ENCODE peak calls at places on chromosomes 2 and 18, in nine cellular contexts. One of them, this sample, is unnamed.

GRCh38 chr2:190376591-190377245 is 31.4 kb upstream of the MFSD6 start:
- DNase-seq in tibial artery: no peak
- DNase-seq in Peyer's patch: no peak
- DNase-seq in stimulated activated CD8-positive, alpha-beta memory T cell treated with anti-CD3 and anti-CD28 coated beads, Interleukin-7, amount 100 ng/mL, for 24 hours: no peak
- DNase-seq in germinal center: no peak
- DNase-seq in substantia nigra: no peak
- DNase-seq in ecto neural progenitor cell: no peak
- DNase-seq in COR-L47: no peak
- DNase-seq in fibroblast of mammary gland: no peak
- DNase-seq in this sample: no peak

GRCh38 chr18:10038268-10038667 is 124.5 kb downstream of the VAPA start:
- DNase-seq in tibial artery: no peak
- DNase-seq in Peyer's patch: no peak
- DNase-seq in stimulated activated CD8-positive, alpha-beta memory T cell treated with anti-CD3 and anti-CD28 coated beads, Interleukin-7, amount 100 ng/mL, for 24 hours: no peak
- DNase-seq in germinal center: peak
- DNase-seq in substantia nigra: no peak
- DNase-seq in ecto neural progenitor cell: no peak
- DNase-seq in COR-L47: no peak
- DNase-seq in fibroblast of mammary gland: no peak
- DNase-seq in this sample: no peak

GRCh38 chr2:200624660-200625059 is 38.8 kb downstream of the AOX1 start:
- DNase-seq in tibial artery: no peak
- DNase-seq in Peyer's patch: no peak
- DNase-seq in stimulated activated CD8-positive, alpha-beta memory T cell treated with anti-CD3 and anti-CD28 coated beads, Interleukin-7, amount 100 ng/mL, for 24 hours: no peak
- DNase-seq in germinal center: no peak
- DNase-seq in substantia nigra: no peak
- DNase-seq in ecto neural progenitor cell: no peak
- DNase-seq in COR-L47: no peak
- DNase-seq in fibroblast of mammary gland: peak
- DNase-seq in this sample: no peak

GRCh38 chr2:10552220-10552870 is 104.2 kb upstream of the ODC1 start:
- DNase-seq in tibial artery: no peak
- DNase-seq in Peyer's patch: no peak
- DNase-seq in stimulated activated CD8-positive, alpha-beta memory T cell treated with anti-CD3 and anti-CD28 coated beads, Interleukin-7, amount 100 ng/mL, for 24 hours: no peak
- DNase-seq in germinal center: no peak
- DNase-seq in substantia nigra: no peak
- DNase-seq in ecto neural progenitor cell: no peak
- DNase-seq in COR-L47: no peak
- DNase-seq in fibroblast of mammary gland: no peak
- DNase-seq in this sample: no peak

GRCh38 chr2:202034249-202035088 is 814 bp downstream of the FZD7 start:
- DNase-seq in tibial artery: peak
- DNase-seq in Peyer's patch: peak
- DNase-seq in stimulated activated CD8-positive, alpha-beta memory T cell treated with anti-CD3 and anti-CD28 coated beads, Interleukin-7, amount 100 ng/mL, for 24 hours: no peak
- DNase-seq in germinal center: peak
- DNase-seq in substantia nigra: no peak
- DNase-seq in ecto neural progenitor cell: peak
- DNase-seq in COR-L47: no peak
- DNase-seq in fibroblast of mammary gland: peak
- DNase-seq in this sample: peak

GRCh38 chr2:200203381-200203827 is 103.1 kb upstream of the SPATS2L start:
- DNase-seq in tibial artery: no peak
- DNase-seq in Peyer's patch: no peak
- DNase-seq in stimulated activated CD8-positive, alpha-beta memory T cell treated with anti-CD3 and anti-CD28 coated beads, Interleukin-7, amount 100 ng/mL, for 24 hours: no peak
- DNase-seq in germinal center: no peak
- DNase-seq in substantia nigra: no peak
- DNase-seq in ecto neural progenitor cell: no peak
- DNase-seq in COR-L47: no peak
- DNase-seq in fibroblast of mammary gland: no peak
- DNase-seq in this sample: no peak

GRCh38 chr2:97747716-97748115 is 34.3 kb downstream of the ZAP70 start:
- DNase-seq in tibial artery: no peak
- DNase-seq in Peyer's patch: no peak
- DNase-seq in stimulated activated CD8-positive, alpha-beta memory T cell treated with anti-CD3 and anti-CD28 coated beads, Interleukin-7, amount 100 ng/mL, for 24 hours: no peak
- DNase-seq in germinal center: no peak
- DNase-seq in substantia nigra: no peak
- DNase-seq in ecto neural progenitor cell: no peak
- DNase-seq in COR-L47: no peak
- DNase-seq in fibroblast of mammary gland: peak
- DNase-seq in this sample: no peak

GRCh38 chr2:209380278-209380677 is 43.6 kb upstream of the MAP2 start:
- DNase-seq in tibial artery: no peak
- DNase-seq in Peyer's patch: no peak
- DNase-seq in stimulated activated CD8-positive, alpha-beta memory T cell treated with anti-CD3 and anti-CD28 coated beads, Interleukin-7, amount 100 ng/mL, for 24 hours: no peak
- DNase-seq in germinal center: peak
- DNase-seq in substantia nigra: no peak
- DNase-seq in ecto neural progenitor cell: no peak
- DNase-seq in COR-L47: no peak
- DNase-seq in fibroblast of mammary gland: no peak
- DNase-seq in this sample: no peak

GRCh38 chr2:154133823-154134222 is 262.1 kb downstream of the GALNT13 start:
- DNase-seq in tibial artery: peak
- DNase-seq in Peyer's patch: no peak
- DNase-seq in stimulated activated CD8-positive, alpha-beta memory T cell treated with anti-CD3 and anti-CD28 coated beads, Interleukin-7, amount 100 ng/mL, for 24 hours: no peak
- DNase-seq in germinal center: no peak
- DNase-seq in substantia nigra: no peak
- DNase-seq in ecto neural progenitor cell: no peak
- DNase-seq in COR-L47: no peak
- DNase-seq in fibroblast of mammary gland: peak
- DNase-seq in this sample: no peak

GRCh38 chr2:71613566-71613952 is 160.2 kb downstream of the DYSF start:
- DNase-seq in tibial artery: no peak
- DNase-seq in Peyer's patch: no peak
- DNase-seq in stimulated activated CD8-positive, alpha-beta memory T cell treated with anti-CD3 and anti-CD28 coated beads, Interleukin-7, amount 100 ng/mL, for 24 hours: no peak
- DNase-seq in germinal center: no peak
- DNase-seq in substantia nigra: no peak
- DNase-seq in ecto neural progenitor cell: no peak
- DNase-seq in COR-L47: no peak
- DNase-seq in fibroblast of mammary gland: no peak
- DNase-seq in this sample: no peak

GRCh38 chr18:45384137-45384998 is 230.9 kb upstream of the SLC14A2 start:
- DNase-seq in tibial artery: peak
- DNase-seq in Peyer's patch: peak
- DNase-seq in stimulated activated CD8-positive, alpha-beta memory T cell treated with anti-CD3 and anti-CD28 coated beads, Interleukin-7, amount 100 ng/mL, for 24 hours: peak
- DNase-seq in germinal center: peak
- DNase-seq in substantia nigra: no peak
- DNase-seq in ecto neural progenitor cell: peak
- DNase-seq in COR-L47: peak
- DNase-seq in fibroblast of mammary gland: peak
- DNase-seq in this sample: no peak

GRCh38 chr2:57906152-57906732 is 140.4 kb upstream of the VRK2 start:
- DNase-seq in tibial artery: no peak
- DNase-seq in Peyer's patch: no peak
- DNase-seq in stimulated activated CD8-positive, alpha-beta memory T cell treated with anti-CD3 and anti-CD28 coated beads, Interleukin-7, amount 100 ng/mL, for 24 hours: no peak
- DNase-seq in germinal center: peak
- DNase-seq in substantia nigra: no peak
- DNase-seq in ecto neural progenitor cell: no peak
- DNase-seq in COR-L47: no peak
- DNase-seq in fibroblast of mammary gland: peak
- DNase-seq in this sample: no peak

GRCh38 chr2:126990605-126991532 is 92.2 kb downstream of the TEX51 start:
- DNase-seq in tibial artery: no peak
- DNase-seq in Peyer's patch: no peak
- DNase-seq in stimulated activated CD8-positive, alpha-beta memory T cell treated with anti-CD3 and anti-CD28 coated beads, Interleukin-7, amount 100 ng/mL, for 24 hours: no peak
- DNase-seq in germinal center: no peak
- DNase-seq in substantia nigra: no peak
- DNase-seq in ecto neural progenitor cell: no peak
- DNase-seq in COR-L47: no peak
- DNase-seq in fibroblast of mammary gland: no peak
- DNase-seq in this sample: no peak

GRCh38 chr2:64405476-64406406 is 48.2 kb upstream of the LGALSL start:
- DNase-seq in tibial artery: peak
- DNase-seq in Peyer's patch: peak
- DNase-seq in stimulated activated CD8-positive, alpha-beta memory T cell treated with anti-CD3 and anti-CD28 coated beads, Interleukin-7, amount 100 ng/mL, for 24 hours: no peak
- DNase-seq in germinal center: no peak
- DNase-seq in substantia nigra: no peak
- DNase-seq in ecto neural progenitor cell: peak
- DNase-seq in COR-L47: no peak
- DNase-seq in fibroblast of mammary gland: peak
- DNase-seq in this sample: no peak

GRCh38 chr2:7525746-7526145 is 608.5 kb downstream of the RNF144A start:
- DNase-seq in tibial artery: no peak
- DNase-seq in Peyer's patch: no peak
- DNase-seq in stimulated activated CD8-positive, alpha-beta memory T cell treated with anti-CD3 and anti-CD28 coated beads, Interleukin-7, amount 100 ng/mL, for 24 hours: no peak
- DNase-seq in germinal center: no peak
- DNase-seq in substantia nigra: no peak
- DNase-seq in ecto neural progenitor cell: no peak
- DNase-seq in COR-L47: no peak
- DNase-seq in fibroblast of mammary gland: no peak
- DNase-seq in this sample: no peak

GRCh38 chr2:26347286-26347865 is 787 bp upstream of the ADGRF3 start:
- DNase-seq in tibial artery: no peak
- DNase-seq in Peyer's patch: no peak
- DNase-seq in stimulated activated CD8-positive, alpha-beta memory T cell treated with anti-CD3 and anti-CD28 coated beads, Interleukin-7, amount 100 ng/mL, for 24 hours: no peak
- DNase-seq in germinal center: no peak
- DNase-seq in substantia nigra: no peak
- DNase-seq in ecto neural progenitor cell: no peak
- DNase-seq in COR-L47: no peak
- DNase-seq in fibroblast of mammary gland: peak
- DNase-seq in this sample: no peak

GRCh38 chr2:203583696-203584095 is 48.6 kb upstream of the RAPH1 start:
- DNase-seq in tibial artery: no peak
- DNase-seq in Peyer's patch: no peak
- DNase-seq in stimulated activated CD8-positive, alpha-beta memory T cell treated with anti-CD3 and anti-CD28 coated beads, Interleukin-7, amount 100 ng/mL, for 24 hours: no peak
- DNase-seq in germinal center: peak
- DNase-seq in substantia nigra: no peak
- DNase-seq in ecto neural progenitor cell: no peak
- DNase-seq in COR-L47: no peak
- DNase-seq in fibroblast of mammary gland: peak
- DNase-seq in this sample: no peak

GRCh38 chr2:138274421-138275291 is 226.9 kb upstream of the SPOPL start:
- DNase-seq in tibial artery: no peak
- DNase-seq in Peyer's patch: no peak
- DNase-seq in stimulated activated CD8-positive, alpha-beta memory T cell treated with anti-CD3 and anti-CD28 coated beads, Interleukin-7, amount 100 ng/mL, for 24 hours: no peak
- DNase-seq in germinal center: no peak
- DNase-seq in substantia nigra: no peak
- DNase-seq in ecto neural progenitor cell: no peak
- DNase-seq in COR-L47: no peak
- DNase-seq in fibroblast of mammary gland: peak
- DNase-seq in this sample: no peak

GRCh38 chr2:118016911-118017310 is 3.0 kb upstream of the CCDC93 start:
- DNase-seq in tibial artery: peak
- DNase-seq in Peyer's patch: no peak
- DNase-seq in stimulated activated CD8-positive, alpha-beta memory T cell treated with anti-CD3 and anti-CD28 coated beads, Interleukin-7, amount 100 ng/mL, for 24 hours: no peak
- DNase-seq in germinal center: no peak
- DNase-seq in substantia nigra: no peak
- DNase-seq in ecto neural progenitor cell: no peak
- DNase-seq in COR-L47: no peak
- DNase-seq in fibroblast of mammary gland: peak
- DNase-seq in this sample: no peak

GRCh38 chr2:48145845-48146452 is 239.7 kb upstream of the FBXO11 start:
- DNase-seq in tibial artery: no peak
- DNase-seq in Peyer's patch: no peak
- DNase-seq in stimulated activated CD8-positive, alpha-beta memory T cell treated with anti-CD3 and anti-CD28 coated beads, Interleukin-7, amount 100 ng/mL, for 24 hours: no peak
- DNase-seq in germinal center: no peak
- DNase-seq in substantia nigra: no peak
- DNase-seq in ecto neural progenitor cell: no peak
- DNase-seq in COR-L47: no peak
- DNase-seq in fibroblast of mammary gland: no peak
- DNase-seq in this sample: no peak

GRCh38 chr18:12092398-12093229 is 1.0 kb upstream of the ANKRD62 start:
- DNase-seq in tibial artery: no peak
- DNase-seq in Peyer's patch: no peak
- DNase-seq in stimulated activated CD8-positive, alpha-beta memory T cell treated with anti-CD3 and anti-CD28 coated beads, Interleukin-7, amount 100 ng/mL, for 24 hours: no peak
- DNase-seq in germinal center: no peak
- DNase-seq in substantia nigra: no peak
- DNase-seq in ecto neural progenitor cell: no peak
- DNase-seq in COR-L47: peak
- DNase-seq in fibroblast of mammary gland: no peak
- DNase-seq in this sample: no peak

GRCh38 chr2:167438206-167438605 is 549.9 kb downstream of the XIRP2 start:
- DNase-seq in tibial artery: no peak
- DNase-seq in Peyer's patch: no peak
- DNase-seq in stimulated activated CD8-positive, alpha-beta memory T cell treated with anti-CD3 and anti-CD28 coated beads, Interleukin-7, amount 100 ng/mL, for 24 hours: no peak
- DNase-seq in germinal center: no peak
- DNase-seq in substantia nigra: no peak
- DNase-seq in ecto neural progenitor cell: no peak
- DNase-seq in COR-L47: no peak
- DNase-seq in fibroblast of mammary gland: peak
- DNase-seq in this sample: no peak

GRCh38 chr2:226079186-226079585 is 679.7 kb downstream of the NYAP2 start:
- DNase-seq in tibial artery: no peak
- DNase-seq in Peyer's patch: no peak
- DNase-seq in stimulated activated CD8-positive, alpha-beta memory T cell treated with anti-CD3 and anti-CD28 coated beads, Interleukin-7, amount 100 ng/mL, for 24 hours: no peak
- DNase-seq in germinal center: no peak
- DNase-seq in substantia nigra: no peak
- DNase-seq in ecto neural progenitor cell: no peak
- DNase-seq in COR-L47: no peak
- DNase-seq in fibroblast of mammary gland: peak
- DNase-seq in this sample: no peak

GRCh38 chr2:179165356-179166000 is 99.2 kb downstream of the SESTD1 start:
- DNase-seq in tibial artery: no peak
- DNase-seq in Peyer's patch: no peak
- DNase-seq in stimulated activated CD8-positive, alpha-beta memory T cell treated with anti-CD3 and anti-CD28 coated beads, Interleukin-7, amount 100 ng/mL, for 24 hours: no peak
- DNase-seq in germinal center: no peak
- DNase-seq in substantia nigra: no peak
- DNase-seq in ecto neural progenitor cell: no peak
- DNase-seq in COR-L47: no peak
- DNase-seq in fibroblast of mammary gland: no peak
- DNase-seq in this sample: no peak

GRCh38 chr2:237671466-237672173 is 44.2 kb downstream of the LRRFIP1 start:
- DNase-seq in tibial artery: no peak
- DNase-seq in Peyer's patch: no peak
- DNase-seq in stimulated activated CD8-positive, alpha-beta memory T cell treated with anti-CD3 and anti-CD28 coated beads, Interleukin-7, amount 100 ng/mL, for 24 hours: no peak
- DNase-seq in germinal center: no peak
- DNase-seq in substantia nigra: no peak
- DNase-seq in ecto neural progenitor cell: no peak
- DNase-seq in COR-L47: no peak
- DNase-seq in fibroblast of mammary gland: no peak
- DNase-seq in this sample: peak

GRCh38 chr2:238450440-238450861 is 23.7 kb downstream of the ASB1 start:
- DNase-seq in tibial artery: no peak
- DNase-seq in Peyer's patch: no peak
- DNase-seq in stimulated activated CD8-positive, alpha-beta memory T cell treated with anti-CD3 and anti-CD28 coated beads, Interleukin-7, amount 100 ng/mL, for 24 hours: no peak
- DNase-seq in germinal center: no peak
- DNase-seq in substantia nigra: no peak
- DNase-seq in ecto neural progenitor cell: no peak
- DNase-seq in COR-L47: no peak
- DNase-seq in fibroblast of mammary gland: no peak
- DNase-seq in this sample: no peak

GRCh38 chr2:218370410-218371063 is 11.5 kb upstream of the SLC11A1 start:
- DNase-seq in tibial artery: peak
- DNase-seq in Peyer's patch: no peak
- DNase-seq in stimulated activated CD8-positive, alpha-beta memory T cell treated with anti-CD3 and anti-CD28 coated beads, Interleukin-7, amount 100 ng/mL, for 24 hours: no peak
- DNase-seq in germinal center: no peak
- DNase-seq in substantia nigra: no peak
- DNase-seq in ecto neural progenitor cell: no peak
- DNase-seq in COR-L47: no peak
- DNase-seq in fibroblast of mammary gland: peak
- DNase-seq in this sample: no peak

GRCh38 chr18:74336656-74337055 is 21.0 kb downstream of the C18orf63 start:
- DNase-seq in tibial artery: no peak
- DNase-seq in Peyer's patch: no peak
- DNase-seq in stimulated activated CD8-positive, alpha-beta memory T cell treated with anti-CD3 and anti-CD28 coated beads, Interleukin-7, amount 100 ng/mL, for 24 hours: no peak
- DNase-seq in germinal center: no peak
- DNase-seq in substantia nigra: no peak
- DNase-seq in ecto neural progenitor cell: no peak
- DNase-seq in COR-L47: no peak
- DNase-seq in fibroblast of mammary gland: no peak
- DNase-seq in this sample: no peak

GRCh38 chr2:64695656-64696310 is 42.1 kb upstream of the SERTAD2 start:
- DNase-seq in tibial artery: no peak
- DNase-seq in Peyer's patch: no peak
- DNase-seq in stimulated activated CD8-positive, alpha-beta memory T cell treated with anti-CD3 and anti-CD28 coated beads, Interleukin-7, amount 100 ng/mL, for 24 hours: no peak
- DNase-seq in germinal center: no peak
- DNase-seq in substantia nigra: no peak
- DNase-seq in ecto neural progenitor cell: no peak
- DNase-seq in COR-L47: no peak
- DNase-seq in fibroblast of mammary gland: peak
- DNase-seq in this sample: no peak

GRCh38 chr2:5690718-5691658 is 1.2 kb upstream of the SOX11 start:
- DNase-seq in tibial artery: no peak
- DNase-seq in Peyer's patch: no peak
- DNase-seq in stimulated activated CD8-positive, alpha-beta memory T cell treated with anti-CD3 and anti-CD28 coated beads, Interleukin-7, amount 100 ng/mL, for 24 hours: no peak
- DNase-seq in germinal center: no peak
- DNase-seq in substantia nigra: no peak
- DNase-seq in ecto neural progenitor cell: peak
- DNase-seq in COR-L47: peak
- DNase-seq in fibroblast of mammary gland: no peak
- DNase-seq in this sample: no peak

GRCh38 chr2:172710584-172711024 is 25.0 kb upstream of the RAPGEF4 start:
- DNase-seq in tibial artery: no peak
- DNase-seq in Peyer's patch: no peak
- DNase-seq in stimulated activated CD8-positive, alpha-beta memory T cell treated with anti-CD3 and anti-CD28 coated beads, Interleukin-7, amount 100 ng/mL, for 24 hours: no peak
- DNase-seq in germinal center: peak
- DNase-seq in substantia nigra: no peak
- DNase-seq in ecto neural progenitor cell: no peak
- DNase-seq in COR-L47: peak
- DNase-seq in fibroblast of mammary gland: peak
- DNase-seq in this sample: no peak